ENCODE peak calls at places on chromosomes 4 and X, in eight cellular contexts. M, L, U, O, W, K, S and I are unnamed samples.

GRCh38 chrX:1558761-1559468 is 21.9 kb upstream of the P2RY8 start:
- DNase-seq in M (no peak), L (no peak), U (no peak), O (no peak), W (no peak), K (no peak), S (peak; percentile 57), I (no peak)

GRCh38 chr4:108010167-108010566 is 20.5 kb downstream of the HADH start:
- DNase-seq in M (no peak), L (no peak), U (no peak), O (no peak), W (peak; percentile 18), K (no peak), S (no peak), I (no peak)

GRCh38 chrX:84224741-84225140 is 36.7 kb upstream of the RPS6KA6 start:
- DNase-seq in M (no peak), L (no peak), U (no peak), O (no peak), W (no peak), K (no peak), S (no peak), I (no peak)

GRCh38 chr4:68180858-68181531 is 51.3 kb upstream of the TMPRSS11F start:
- DNase-seq in M (no peak), L (no peak), U (no peak), O (no peak), W (peak; percentile 15), K (no peak), S (no peak), I (no peak)

GRCh38 chrX:47222776-47223350 is 4.4 kb downstream of the CDK16 start:
- DNase-seq in M (no peak), L (no peak), U (no peak), O (no peak), W (no peak), K (no peak), S (peak; percentile 82), I (no peak)

GRCh38 chrX:40474205-40474626 is 106.6 kb upstream of the ATP6AP2 start:
- DNase-seq in M (no peak), L (no peak), U (peak; percentile 60), O (no peak), W (peak; percentile 12), K (no peak), S (no peak), I (no peak)

GRCh38 chr4:37889849-37890500 is 909 bp upstream of the TBC1D1 start:
- DNase-seq in M (no peak), L (no peak), U (no peak), O (no peak), W (no peak), K (no peak), S (no peak), I (no peak)

GRCh38 chr4:52248836-52249235 is 197.7 kb downstream of the SPATA18 start:
- DNase-seq in M (no peak), L (no peak), U (no peak), O (no peak), W (no peak), K (no peak), S (no peak), I (no peak)

GRCh38 chrX:109952050-109952449 is 50.9 kb upstream of the TMEM164 start:
- DNase-seq in M (no peak), L (no peak), U (no peak), O (no peak), W (no peak), K (no peak), S (no peak), I (no peak)

GRCh38 chrX:142214081-142214480 is 9.0 kb upstream of the MAGEC2 start:
- DNase-seq in M (no peak), L (no peak), U (no peak), O (no peak), W (no peak), K (no peak), S (no peak), I (no peak)

GRCh38 chrX:24423960-24424359 is 41.1 kb upstream of the PDK3 start:
- DNase-seq in M (no peak), L (no peak), U (no peak), O (no peak), W (peak; percentile 3), K (no peak), S (no peak), I (no peak)

GRCh38 chr4:152009046-152009445 is 248.2 kb upstream of the GATB start:
- DNase-seq in M (no peak), L (no peak), U (no peak), O (no peak), W (no peak), K (no peak), S (no peak), I (no peak)

GRCh38 chr4:27087306-27088045 is 226.8 kb downstream of the STIM2 start:
- DNase-seq in M (no peak), L (no peak), U (no peak), O (no peak), W (no peak), K (no peak), S (no peak), I (no peak)

GRCh38 chr4:184506527-184507121 is 32.3 kb upstream of the IRF2 start:
- DNase-seq in M (no peak), L (peak; percentile 34), U (no peak), O (peak; percentile 6), W (no peak), K (no peak), S (no peak), I (no peak)

GRCh38 chrX:57528670-57529255 is 63.0 kb upstream of the ZXDB start:
- DNase-seq in M (no peak), L (no peak), U (no peak), O (peak; percentile 9), W (peak; percentile 0), K (no peak), S (no peak), I (peak; percentile 35)

GRCh38 chrX:58025979-58026378 is 115.7 kb upstream of the ZXDA start:
- DNase-seq in M (peak; percentile 1), L (peak; percentile 0), U (no peak), O (peak; percentile 26), W (peak; percentile 16), K (peak; percentile 13), S (no peak), I (peak; percentile 68)

GRCh38 chrX:33840176-33840575 is 291.9 kb downstream of the FAM47A start:
- DNase-seq in M (no peak), L (no peak), U (no peak), O (no peak), W (no peak), K (no peak), S (no peak), I (no peak)

GRCh38 chr4:139243448-139244365 is 36.3 kb downstream of the MGARP start:
- DNase-seq in M (no peak), L (no peak), U (no peak), O (no peak), W (peak; percentile 94), K (no peak), S (no peak), I (peak; percentile 69)

GRCh38 chr4:43853565-43854345 is 594.9 kb downstream of the KCTD8 start:
- DNase-seq in M (no peak), L (no peak), U (no peak), O (no peak), W (no peak), K (no peak), S (no peak), I (no peak)

GRCh38 chr4:70737006-70737405 is 15.2 kb downstream of the RUFY3 start:
- DNase-seq in M (no peak), L (no peak), U (no peak), O (peak; percentile 18), W (no peak), K (no peak), S (no peak), I (no peak)

GRCh38 chrX:34404386-34405070 is 252.6 kb downstream of the TMEM47 start:
- DNase-seq in M (no peak), L (no peak), U (no peak), O (no peak), W (peak; percentile 74), K (no peak), S (no peak), I (no peak)

GRCh38 chr4:15551740-15552446 is 82.2 kb downstream of the CC2D2A start:
- DNase-seq in M (no peak), L (no peak), U (no peak), O (no peak), W (no peak), K (no peak), S (no peak), I (no peak)

GRCh38 chr4:70754470-70754869 is 32.7 kb downstream of the RUFY3 start:
- DNase-seq in M (no peak), L (no peak), U (no peak), O (no peak), W (no peak), K (no peak), S (no peak), I (no peak)

GRCh38 chrX:69165116-69165651 is at the start of gene PJA1:
- DNase-seq in M (peak; percentile 57), L (peak; percentile 68), U (peak; percentile 89), O (peak; percentile 69), W (peak; percentile 78), K (peak; percentile 52), S (no peak), I (peak; percentile 71)

GRCh38 chrX:134460861-134461218 is 875 bp downstream of the HPRT1 start:
- DNase-seq in M (no peak), L (no peak), U (no peak), O (no peak), W (peak; percentile 6), K (no peak), S (no peak), I (peak; percentile 5)

GRCh38 chr4:152166567-152166966 is 369.3 kb downstream of the FBXW7 start:
- DNase-seq in M (no peak), L (no peak), U (no peak), O (no peak), W (no peak), K (no peak), S (no peak), I (peak; percentile 30)

GRCh38 chr4:98691588-98691987 is 33.2 kb upstream of the TSPAN5 start:
- DNase-seq in M (no peak), L (no peak), U (no peak), O (no peak), W (no peak), K (no peak), S (no peak), I (no peak)

GRCh38 chr4:182240161-182241130 is 2.8 kb upstream of the TENM3 start:
- DNase-seq in M (no peak), L (no peak), U (no peak), O (no peak), W (peak; percentile 42), K (no peak), S (no peak), I (no peak)

GRCh38 chr4:111512081-111512774 is 633.0 kb upstream of the FAM241A start:
- DNase-seq in M (no peak), L (no peak), U (no peak), O (no peak), W (peak; percentile 84), K (no peak), S (no peak), I (peak; percentile 85)

GRCh38 chr4:108078024-108078733 is 88.5 kb downstream of the HADH start:
- DNase-seq in M (no peak), L (no peak), U (no peak), O (no peak), W (no peak), K (no peak), S (no peak), I (no peak)

GRCh38 chrX:106168107-106168506 is at the start of gene PWWP3B:
- DNase-seq in M (no peak), L (no peak), U (peak; percentile 33), O (no peak), W (peak; percentile 63), K (no peak), S (no peak), I (no peak)

GRCh38 chr4:18917689-18918088 is 896.1 kb upstream of the LCORL start:
- DNase-seq in M (no peak), L (no peak), U (no peak), O (no peak), W (no peak), K (no peak), S (no peak), I (no peak)

GRCh38 chr4:150068300-150068699 is 9.9 kb upstream of the DCLK2 start:
- DNase-seq in M (no peak), L (no peak), U (no peak), O (no peak), W (no peak), K (no peak), S (no peak), I (no peak)